ENCODE peak calls at places on chromosomes 12 and 14, in seven cellular contexts. H, Z, E, I, W, K and J are unnamed samples.

GRCh38 chr12:131867891-131868675 is 26.3 kb upstream of the ULK1 start:
- DNase-seq in K (no peak), I (no peak), E (no peak), W (peak; percentile 47), H (no peak), Z (no peak), J (no peak)

GRCh38 chr12:107632246-107632645 is 53.4 kb upstream of the PWP1 start:
- DNase-seq in W (no peak), Z (no peak), E (no peak), K (no peak), I (no peak), H (no peak), J (no peak)

GRCh38 chr12:43551971-43552559 is at the start of gene ADAMTS20:
- DNase-seq in W (no peak), I (no peak), E (peak; percentile 95), K (no peak), Z (no peak), H (no peak), J (no peak)

GRCh38 chr14:22556021-22556989 is 32.7 kb downstream of the DAD1 start:
- DNase-seq in K (peak; percentile 96), I (peak; percentile 99), Z (peak; percentile 93), E (peak; percentile 29), H (peak; percentile 100), W (no peak), J (peak; percentile 96)

GRCh38 chr14:96574633-96575191 is 72.5 kb downstream of the PAPOLA start:
- DNase-seq in I (no peak), H (no peak), Z (no peak), K (no peak), W (peak; percentile 76), E (no peak), J (no peak)

GRCh38 chr12:117231750-117232149 is 41.5 kb upstream of the FBXO21 start:
- DNase-seq in Z (no peak), E (peak; percentile 49), K (no peak), I (peak; percentile 3), W (no peak), H (peak; percentile 5), J (no peak)

GRCh38 chr12:94150483-94151225 is 2.3 kb downstream of the PLXNC1 start:
- DNase-seq in H (peak; percentile 68), E (peak; percentile 46), K (peak; percentile 53), W (no peak), Z (peak; percentile 11), I (no peak), J (peak; percentile 28)

GRCh38 chr14:50344116-50344775 is 32.1 kb downstream of the DMAC2L start:
- DNase-seq in H (peak; percentile 91), K (no peak), I (no peak), W (no peak), E (no peak), Z (no peak), J (peak; percentile 75)

GRCh38 chr12:69540606-69541386 is 44.5 kb upstream of the CCT2 start:
- DNase-seq in K (no peak), E (no peak), H (no peak), W (peak; percentile 26), Z (no peak), I (no peak), J (no peak)

GRCh38 chr14:75092698-75093097 is 23.3 kb downstream of the ZC2HC1C start:
- DNase-seq in K (no peak), Z (no peak), I (no peak), W (no peak), E (peak; percentile 22), H (no peak), J (no peak)

GRCh38 chr14:77565289-77566081 is 51.0 kb downstream of the SPTLC2 start:
- DNase-seq in E (no peak), I (no peak), W (no peak), K (no peak), Z (no peak), H (peak; percentile 18), J (no peak)

GRCh38 chr14:36161781-36162180 is 14.7 kb downstream of the PTCSC3 start:
- DNase-seq in W (no peak), E (peak; percentile 61), I (no peak), K (no peak), Z (no peak), H (no peak), J (no peak)

GRCh38 chr14:70601162-70601561 is 707 bp upstream of the MED6 start:
- DNase-seq in I (no peak), W (peak; percentile 10), Z (no peak), E (peak; percentile 16), K (no peak), H (no peak), J (no peak)

GRCh38 chr12:104243971-104244370 is 28.4 kb downstream of the TXNRD1 start:
- DNase-seq in I (no peak), E (no peak), H (no peak), W (no peak), K (no peak), Z (no peak), J (no peak)

GRCh38 chr12:124577986-124578385 is 10.6 kb upstream of the NCOR2 start:
- DNase-seq in K (no peak), I (no peak), H (no peak), W (no peak), Z (no peak), E (no peak), J (no peak)

GRCh38 chr12:11130999-11131398 is 3.4 kb downstream of the TAS2R30 start:
- DNase-seq in W (no peak), Z (no peak), I (no peak), H (no peak), E (no peak), K (no peak), J (no peak)

GRCh38 chr12:39329015-39329414 is 113.9 kb downstream of the KIF21A start:
- DNase-seq in H (no peak), I (no peak), K (no peak), E (no peak), Z (no peak), W (peak; percentile 3), J (no peak)

GRCh38 chr14:91038439-91038838 is 22.0 kb downstream of the RPS6KA5 start:
- DNase-seq in K (no peak), I (peak; percentile 37), W (peak; percentile 10), E (no peak), Z (no peak), H (no peak), J (no peak)

GRCh38 chr14:64971890-64972785 is at the start of gene RAB15:
- DNase-seq in W (peak; percentile 64), I (peak; percentile 28), Z (peak; percentile 7), H (peak; percentile 39), K (peak; percentile 35), E (peak; percentile 57), J (peak; percentile 47)

GRCh38 chr14:26872930-26873470 is 275.2 kb upstream of the NOVA1 start:
- DNase-seq in Z (no peak), H (no peak), I (no peak), K (no peak), E (no peak), W (no peak), J (no peak)

GRCh38 chr12:47481041-47481440 is 224.8 kb downstream of the RPAP3 start:
- DNase-seq in I (no peak), H (no peak), E (no peak), Z (no peak), W (no peak), K (no peak), J (no peak)

GRCh38 chr12:90287585-90287984 is 578.9 kb upstream of the ATP2B1 start:
- DNase-seq in H (no peak), E (no peak), I (peak; percentile 5), Z (no peak), W (no peak), K (no peak), J (no peak)

GRCh38 chr12:43957732-43958131 is 121.9 kb downstream of the TMEM117 start:
- DNase-seq in I (peak; percentile 73), W (peak; percentile 71), Z (no peak), K (no peak), E (peak; percentile 72), H (peak; percentile 38), J (no peak)

GRCh38 chr12:57454566-57455373 is at the start of gene INHBE:
- DNase-seq in H (peak; percentile 64), I (no peak), E (peak; percentile 97), K (no peak), Z (no peak), W (peak; percentile 40), J (no peak)

GRCh38 chr12:59164991-59165718 is 244.9 kb upstream of the LRIG3 start:
- DNase-seq in W (peak; percentile 35), K (no peak), Z (no peak), E (peak; percentile 76), I (peak; percentile 27), H (no peak), J (no peak)

GRCh38 chr14:97459180-97459579 is 662.0 kb downstream of the VRK1 start:
- DNase-seq in K (no peak), W (no peak), H (peak; percentile 57), I (no peak), Z (no peak), E (peak; percentile 17), J (peak; percentile 43)

GRCh38 chr14:23061995-23062394 is 4.7 kb upstream of the CDH24 start:
- DNase-seq in I (no peak), E (no peak), Z (no peak), H (no peak), W (peak; percentile 93), K (no peak), J (no peak)

GRCh38 chr12:82627799-82628198 is 58.9 kb upstream of the TMTC2 start:
- DNase-seq in E (peak; percentile 73), Z (no peak), K (no peak), W (peak; percentile 39), H (no peak), I (peak; percentile 9), J (no peak)

GRCh38 chr14:79337761-79338160 is 873.5 kb downstream of the DIO2 start:
- DNase-seq in H (no peak), E (no peak), W (no peak), I (no peak), Z (no peak), K (no peak), J (no peak)

GRCh38 chr12:15278816-15279658 is 43.3 kb upstream of the PTPRO start:
- DNase-seq in W (peak; percentile 63), Z (no peak), K (peak; percentile 6), E (no peak), I (peak; percentile 76), H (peak; percentile 7), J (no peak)

GRCh38 chr14:23022849-23023499 is 11.7 kb downstream of the PSMB5 start:
- DNase-seq in W (no peak), Z (no peak), K (no peak), E (no peak), I (no peak), H (no peak), J (no peak)